ENCODE peak calls at places on chromosomes 12 and 14, in five cellular contexts. E is BE2C, Y is Calu3, G is gastrocnemius medialis, C is MCF 10A. Q is an unnamed sample.

GRCh38 chr12:64193045-64193444 is 29.1 kb downstream of the KICS2 start:
- DNase-seq in G (no peak), E (no peak), C (no peak), Y (no peak), Q (no peak)

GRCh38 chr12:15741082-15741481 is 48.1 kb downstream of the EPS8 start:
- DNase-seq in C (no peak), E (no peak), G (no peak), Y (no peak), Q (no peak)

GRCh38 chr12:111444706-111445310 is 39.1 kb downstream of the SH2B3 start:
- DNase-seq in E (peak), G (peak), C (no peak), Y (no peak), Q (no peak)

GRCh38 chr12:7450667-7451066 is 6.7 kb upstream of the CD163L1 start:
- DNase-seq in E (no peak), Y (no peak), G (no peak), C (peak), Q (no peak)

GRCh38 chr12:54429014-54429471 is 10.0 kb upstream of the ITGA5 start:
- DNase-seq in E (no peak), G (no peak), Y (no peak), C (peak), Q (no peak)

GRCh38 chr14:35404496-35405303 is at the start of gene NFKBIA:
- DNase-seq in Y (peak), G (peak), C (peak), E (peak), Q (no peak)

GRCh38 chr12:4432878-4433820 is 12.5 kb downstream of the FGF6 start:
- DNase-seq in E (no peak), G (peak), C (no peak), Y (no peak), Q (no peak)

GRCh38 chr14:104732355-104732804 is 8.4 kb downstream of the ADSS1 start:
- DNase-seq in G (peak), C (peak), Y (peak), E (no peak), Q (no peak)

GRCh38 chr14:60064491-60065072 is 27.1 kb upstream of the PCNX4 start:
- DNase-seq in C (peak), G (no peak), E (no peak), Y (no peak), Q (no peak)
- TF ChIP-seq CTCF in C (peak), G (peak), E (peak), Y (no peak), Q (peak)

GRCh38 chr12:87529386-87529785 is 499.8 kb downstream of the C12orf50 start:
- DNase-seq in G (no peak), E (no peak), Y (no peak), C (no peak), Q (no peak)
- TF ChIP-seq CTCF in G (no peak), E (no peak), Y (no peak), C (no peak), Q (no peak)

GRCh38 chr14:31543969-31544799 is 17.0 kb upstream of the NUBPL start:
- DNase-seq in C (no peak), G (no peak), Y (no peak), E (no peak), Q (no peak)
- TF ChIP-seq CTCF in C (no peak), G (no peak), Y (peak), E (peak), Q (no peak)

GRCh38 chr12:92094751-92095161 is 50.9 kb downstream of the BTG1 start:
- DNase-seq in G (no peak), Y (no peak), E (no peak), C (no peak), Q (no peak)
- TF ChIP-seq CTCF in G (no peak), Y (no peak), E (no peak), C (no peak), Q (no peak)

GRCh38 chr14:32561520-32561919 is 232.4 kb downstream of the AKAP6 start:
- DNase-seq in Y (no peak), G (no peak), C (no peak), E (no peak), Q (no peak)

GRCh38 chr14:32565256-32565655 is 236.2 kb downstream of the AKAP6 start:
- DNase-seq in G (no peak), E (no peak), Y (no peak), C (no peak), Q (no peak)

GRCh38 chr14:32567543-32568384 is 238.7 kb downstream of the AKAP6 start:
- DNase-seq in Y (no peak), E (no peak), G (no peak), C (no peak), Q (no peak)

GRCh38 chr14:32560213-32560857 is 231.2 kb downstream of the AKAP6 start:
- DNase-seq in Y (peak), G (peak), C (peak), E (peak), Q (no peak)

GRCh38 chr14:32564591-32564990 is 235.5 kb downstream of the AKAP6 start:
- DNase-seq in Y (no peak), C (no peak), E (no peak), G (no peak), Q (no peak)
- TF ChIP-seq CTCF in Y (no peak), C (no peak), E (no peak), G (no peak), Q (no peak)

GRCh38 chr14:99530407-99530806 is 49.2 kb downstream of the CCNK start:
- DNase-seq in Y (no peak), C (no peak), G (no peak), E (no peak), Q (no peak)

GRCh38 chr14:99531221-99532096 is 50.2 kb downstream of the CCNK start:
- DNase-seq in E (no peak), Y (no peak), G (no peak), C (no peak), Q (no peak)

GRCh38 chr14:99527427-99528076 is 46.3 kb downstream of the CCNK start:
- DNase-seq in Y (no peak), C (no peak), G (no peak), E (no peak), Q (no peak)

GRCh38 chr14:99532310-99532709 is 51.1 kb downstream of the CCNK start:
- DNase-seq in C (no peak), E (no peak), G (no peak), Y (no peak), Q (no peak)

GRCh38 chr14:99529899-99530298 is 48.7 kb downstream of the CCNK start:
- DNase-seq in E (no peak), C (no peak), Y (no peak), G (no peak), Q (no peak)
- TF ChIP-seq CTCF in E (no peak), C (no peak), Y (no peak), G (no peak), Q (peak)

GRCh38 chr14:74610866-74611671 is 968 bp downstream of the LTBP2 start:
- DNase-seq in E (no peak), C (no peak), Y (no peak), G (no peak), Q (no peak)

GRCh38 chr14:74611672-74612345 is at the start of gene LTBP2:
- DNase-seq in G (no peak), Y (peak), E (no peak), C (peak), Q (no peak)

GRCh38 chr14:74613211-74613914 is 1.3 kb upstream of the LTBP2 start:
- DNase-seq in G (no peak), C (no peak), E (no peak), Y (no peak), Q (no peak)

GRCh38 chr14:74610199-74610865 is 1.7 kb downstream of the LTBP2 start:
- DNase-seq in Y (no peak), C (no peak), G (no peak), E (no peak), Q (no peak)

GRCh38 chr14:74612346-74613021 is 447 bp upstream of the LTBP2 start:
- DNase-seq in Y (peak), E (peak), G (peak), C (peak), Q (no peak)
- TF ChIP-seq CTCF in Y (peak), E (no peak), G (peak), C (peak), Q (peak)

DNA sequence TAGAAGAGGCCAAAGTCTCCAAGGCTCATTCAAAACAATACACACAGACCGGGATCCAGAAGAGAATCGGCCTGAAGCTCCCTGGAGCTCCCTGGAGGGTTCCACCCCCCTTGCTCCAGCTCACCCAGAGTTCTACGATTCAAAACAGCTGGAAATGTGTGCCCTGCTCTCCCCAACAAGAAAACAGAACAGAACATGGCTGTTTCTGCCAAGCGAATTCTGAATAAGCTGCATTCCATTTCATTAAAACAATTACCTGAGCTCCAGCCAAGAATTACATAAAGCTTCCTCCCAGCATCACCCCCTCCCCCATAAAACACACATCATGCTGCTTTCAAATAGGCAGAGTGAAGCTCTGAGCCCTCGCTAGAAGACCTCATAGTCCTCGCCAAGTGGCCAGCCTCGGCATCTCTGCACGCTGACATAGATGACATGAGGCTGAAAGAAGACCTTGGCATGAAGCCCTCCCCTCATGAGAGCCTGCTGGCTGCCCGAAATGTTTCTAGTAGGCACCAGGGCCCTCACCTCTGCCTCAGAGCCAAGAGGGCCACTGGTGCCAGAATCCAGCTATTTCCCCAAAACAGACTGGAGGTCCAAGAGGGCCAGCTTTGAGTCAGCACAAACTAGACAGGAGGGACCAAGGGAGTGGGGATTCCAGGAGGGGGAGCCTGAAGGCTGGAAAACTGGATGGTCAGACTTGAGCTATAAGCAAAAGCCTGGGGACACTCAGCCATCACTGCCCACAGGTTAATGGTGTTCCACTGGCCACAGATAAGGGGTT is 8.3 kb downstream of the PXN start:
- DNase-seq in E (peak), Y (peak), G (peak), C (peak), Q (no peak)
- TF ChIP-seq CTCF in E (no peak), Y (no peak), G (no peak), C (no peak), Q (no peak)

GRCh38 chr14:68718033-68718725 is 74.7 kb downstream of the ZFP36L1 start:
- DNase-seq in G (no peak), C (peak), E (no peak), Y (peak), Q (no peak)
- TF ChIP-seq CTCF in G (peak), C (peak), E (peak), Y (peak), Q (peak)

GRCh38 chr12:130922584-130922983 is 31.1 kb upstream of the ADGRD1 start:
- DNase-seq in E (no peak), Y (no peak), G (no peak), C (no peak), Q (no peak)

GRCh38 chr12:130917607-130918006 is 36.1 kb upstream of the ADGRD1 start:
- DNase-seq in E (no peak), C (no peak), Y (no peak), G (no peak), Q (no peak)

GRCh38 chr12:130920711-130921381 is 32.9 kb upstream of the ADGRD1 start:
- DNase-seq in Y (no peak), E (no peak), C (peak), G (peak), Q (no peak)

GRCh38 chr12:130919115-130919514 is 34.6 kb upstream of the ADGRD1 start:
- DNase-seq in G (no peak), Y (no peak), C (no peak), E (no peak), Q (no peak)

DNA sequence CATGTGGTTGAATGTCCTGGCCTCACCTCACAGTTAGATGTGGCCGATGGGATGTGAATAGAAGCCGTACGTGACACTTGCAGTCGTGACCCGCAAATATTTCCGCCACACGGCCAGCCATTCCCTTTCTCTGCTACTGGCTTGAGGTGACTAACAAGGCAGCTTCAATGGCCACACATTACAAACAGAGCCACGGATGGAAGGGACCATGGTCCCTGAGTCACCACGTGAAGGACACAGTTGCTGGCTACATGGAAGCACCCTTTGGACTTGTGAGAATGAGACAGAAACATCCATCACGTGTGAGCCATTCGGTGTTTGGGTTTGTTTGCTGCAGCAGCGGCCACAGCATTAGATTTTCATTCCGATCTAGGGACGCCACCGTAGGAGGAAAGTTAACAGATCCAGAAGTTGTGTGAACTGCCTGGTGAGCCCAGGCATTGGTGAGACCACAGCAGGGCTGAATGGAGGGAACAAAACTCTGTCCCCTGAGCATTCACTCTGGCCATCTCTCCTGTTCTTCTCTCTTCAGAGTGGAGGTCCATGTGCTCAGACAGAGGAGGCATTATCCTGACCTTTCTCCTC is 33.5 kb upstream of the ADGRD1 start:
- DNase-seq in Y (no peak), E (no peak), C (no peak), G (no peak), Q (no peak)
- TF ChIP-seq CTCF in Y (no peak), E (no peak), C (no peak), G (no peak), Q (no peak)